ENCODE peak calls at places on chromosome 11, in seven cellular contexts. One of them, this sample, is unnamed.

GRCh38 chr11:693415-693831 is 1.6 kb downstream of the DEAF1 start:
- DNase-seq in NCI-H1694 treated with DMSO at 0.1 percent for 48 hours: no peak
- DNase-seq in sciatic nerve: no peak
- DNase-seq in left ventricle myocardium inferior: no peak
- DNase-seq in colonic mucosa: no peak
- DNase-seq in posterior cingulate gyrus: no peak
- DNase-seq in activated gamma-delta T cell treated with anti-CD3 and anti-CD28 coated beads, Interleukin-2, amount 50 U/mL, for 16 hours: no peak
- DNase-seq in this sample: no peak

GRCh38 chr11:72635931-72636330 is 38.3 kb downstream of the PDE2A start:
- DNase-seq in posterior cingulate gyrus: no peak
- DNase-seq in left ventricle myocardium inferior: no peak
- DNase-seq in colonic mucosa: no peak
- DNase-seq in activated gamma-delta T cell treated with anti-CD3 and anti-CD28 coated beads, Interleukin-2, amount 50 U/mL, for 16 hours: no peak
- DNase-seq in sciatic nerve: no peak
- DNase-seq in NCI-H1694 treated with DMSO at 0.1 percent for 48 hours: no peak
- DNase-seq in this sample: no peak

GRCh38 chr11:134144744-134145143 is 75.9 kb downstream of the JAM3 start:
- DNase-seq in activated gamma-delta T cell treated with anti-CD3 and anti-CD28 coated beads, Interleukin-2, amount 50 U/mL, for 16 hours: no peak
- DNase-seq in left ventricle myocardium inferior: no peak
- DNase-seq in NCI-H1694 treated with DMSO at 0.1 percent for 48 hours: no peak
- DNase-seq in sciatic nerve: no peak
- DNase-seq in posterior cingulate gyrus: no peak
- DNase-seq in colonic mucosa: no peak
- DNase-seq in this sample: no peak

GRCh38 chr11:67268036-67268683 is 1.9 kb downstream of the GRK2 start:
- DNase-seq in posterior cingulate gyrus: peak
- DNase-seq in NCI-H1694 treated with DMSO at 0.1 percent for 48 hours: no peak
- DNase-seq in left ventricle myocardium inferior: no peak
- DNase-seq in colonic mucosa: no peak
- DNase-seq in sciatic nerve: peak
- DNase-seq in activated gamma-delta T cell treated with anti-CD3 and anti-CD28 coated beads, Interleukin-2, amount 50 U/mL, for 16 hours: no peak
- DNase-seq in this sample: no peak

GRCh38 chr11:44949160-44950035 is 1.3 kb downstream of the TP53I11 start:
- DNase-seq in colonic mucosa: peak
- DNase-seq in activated gamma-delta T cell treated with anti-CD3 and anti-CD28 coated beads, Interleukin-2, amount 50 U/mL, for 16 hours: no peak
- DNase-seq in left ventricle myocardium inferior: no peak
- DNase-seq in sciatic nerve: no peak
- DNase-seq in NCI-H1694 treated with DMSO at 0.1 percent for 48 hours: peak
- DNase-seq in posterior cingulate gyrus: no peak
- DNase-seq in this sample: no peak

GRCh38 chr11:28049338-28050216 is 58.4 kb downstream of the KIF18A start:
- DNase-seq in NCI-H1694 treated with DMSO at 0.1 percent for 48 hours: no peak
- DNase-seq in colonic mucosa: no peak
- DNase-seq in posterior cingulate gyrus: no peak
- DNase-seq in left ventricle myocardium inferior: no peak
- DNase-seq in activated gamma-delta T cell treated with anti-CD3 and anti-CD28 coated beads, Interleukin-2, amount 50 U/mL, for 16 hours: no peak
- DNase-seq in sciatic nerve: no peak
- DNase-seq in this sample: no peak

GRCh38 chr11:75468534-75469340 is 35.7 kb upstream of the KLHL35 start:
- DNase-seq in activated gamma-delta T cell treated with anti-CD3 and anti-CD28 coated beads, Interleukin-2, amount 50 U/mL, for 16 hours: no peak
- DNase-seq in left ventricle myocardium inferior: peak
- DNase-seq in posterior cingulate gyrus: peak
- DNase-seq in sciatic nerve: peak
- DNase-seq in NCI-H1694 treated with DMSO at 0.1 percent for 48 hours: no peak
- DNase-seq in colonic mucosa: no peak
- DNase-seq in this sample: no peak

GRCh38 chr11:3675971-3676370 is 4.8 kb upstream of the CHRNA10 start:
- DNase-seq in left ventricle myocardium inferior: no peak
- DNase-seq in colonic mucosa: no peak
- DNase-seq in posterior cingulate gyrus: no peak
- DNase-seq in sciatic nerve: no peak
- DNase-seq in activated gamma-delta T cell treated with anti-CD3 and anti-CD28 coated beads, Interleukin-2, amount 50 U/mL, for 16 hours: no peak
- DNase-seq in NCI-H1694 treated with DMSO at 0.1 percent for 48 hours: no peak
- DNase-seq in this sample: no peak

GRCh38 chr11:130037058-130037457 is 32.6 kb upstream of the APLP2 start:
- DNase-seq in activated gamma-delta T cell treated with anti-CD3 and anti-CD28 coated beads, Interleukin-2, amount 50 U/mL, for 16 hours: no peak
- DNase-seq in sciatic nerve: no peak
- DNase-seq in left ventricle myocardium inferior: no peak
- DNase-seq in NCI-H1694 treated with DMSO at 0.1 percent for 48 hours: no peak
- DNase-seq in colonic mucosa: peak
- DNase-seq in posterior cingulate gyrus: no peak
- DNase-seq in this sample: no peak

GRCh38 chr11:8283510-8284272 is 20.0 kb upstream of the LMO1 start:
- DNase-seq in sciatic nerve: no peak
- DNase-seq in left ventricle myocardium inferior: no peak
- DNase-seq in posterior cingulate gyrus: no peak
- DNase-seq in colonic mucosa: peak
- DNase-seq in activated gamma-delta T cell treated with anti-CD3 and anti-CD28 coated beads, Interleukin-2, amount 50 U/mL, for 16 hours: no peak
- DNase-seq in NCI-H1694 treated with DMSO at 0.1 percent for 48 hours: peak
- DNase-seq in this sample: no peak

GRCh38 chr11:1531961-1532586 is 40.0 kb downstream of the DUSP8 start:
- DNase-seq in NCI-H1694 treated with DMSO at 0.1 percent for 48 hours: peak
- DNase-seq in posterior cingulate gyrus: peak
- DNase-seq in left ventricle myocardium inferior: peak
- DNase-seq in activated gamma-delta T cell treated with anti-CD3 and anti-CD28 coated beads, Interleukin-2, amount 50 U/mL, for 16 hours: no peak
- DNase-seq in colonic mucosa: no peak
- DNase-seq in sciatic nerve: no peak
- DNase-seq in this sample: no peak

This sample was measured in GM18507.